ENCODE peak calls at places on chromosomes 3 and 15, in four cellular contexts. C is AG04450; K is naive thymus-derived CD4-positive, alpha-beta T cell; E is tibial artery. D is an unnamed sample.

GRCh38 chr3:189909573-189909972 is 211.1 kb downstream of the P3H2 start:
- DNase-seq in C (no peak), K (no peak), E (no peak), D (no peak)

GRCh38 chr3:117927831-117928230 is 1106.8 kb downstream of the IGSF11 start:
- DNase-seq in C (no peak), K (no peak), E (no peak), D (no peak)

GRCh38 chr3:13746385-13746784 is 133.5 kb downstream of the WNT7A start:
- DNase-seq in C (no peak), K (no peak), E (no peak), D (no peak)

GRCh38 chr15:72685301-72685924 is 569 bp downstream of the HIGD2B start:
- DNase-seq in C (no peak), K (no peak), E (no peak), D (no peak)

GRCh38 chr3:73295511-73296257 is 234.2 kb downstream of the EBLN2 start:
- DNase-seq in C (no peak), K (no peak), E (no peak), D (no peak)

GRCh38 chr15:27028836-27029482 is 58.0 kb downstream of the GABRG3 start:
- DNase-seq in C (no peak), K (no peak), E (no peak), D (peak)

GRCh38 chr3:41234823-41235722 is 35.8 kb downstream of the CTNNB1 start:
- DNase-seq in C (no peak), K (no peak), E (no peak), D (no peak)

GRCh38 chr3:5504135-5504534 is 316.6 kb downstream of the EDEM1 start:
- DNase-seq in C (no peak), K (no peak), E (no peak), D (no peak)

GRCh38 chr3:34405159-34405558 is 606.7 kb downstream of the PDCD6IP start:
- DNase-seq in C (no peak), K (no peak), E (no peak), D (no peak)

GRCh38 chr3:143495527-143495926 is 352.7 kb downstream of the SLC9A9 start:
- DNase-seq in C (no peak), K (no peak), E (no peak), D (no peak)

GRCh38 chr15:92435145-92435544 is 41.5 kb downstream of the ST8SIA2 start:
- DNase-seq in C (no peak), K (no peak), E (no peak), D (no peak)

GRCh38 chr3:16383864-16384263 is 118.9 kb downstream of the OXNAD1 start:
- DNase-seq in C (no peak), K (no peak), E (no peak), D (no peak)

GRCh38 chr3:7188551-7188950 is 327.6 kb downstream of the GRM7 start:
- DNase-seq in C (no peak), K (no peak), E (no peak), D (no peak)

GRCh38 chr3:105661461-105661860 is 207.4 kb downstream of the CBLB start:
- DNase-seq in C (no peak), K (no peak), E (no peak), D (no peak)

GRCh38 chr3:126348308-126348920 is 8.8 kb downstream of the KLF15 start:
- DNase-seq in C (no peak), K (no peak), E (peak), D (peak)

GRCh38 chr3:142997330-142997729 is 4.0 kb upstream of the U2SURP start:
- DNase-seq in C (no peak), K (no peak), E (no peak), D (no peak)

GRCh38 chr3:161559177-161559998 is 62.8 kb downstream of the OTOL1 start:
- DNase-seq in C (no peak), K (no peak), E (no peak), D (peak)

GRCh38 chr3:171393032-171393744 is 67.0 kb downstream of the TNIK start:
- DNase-seq in C (peak), K (no peak), E (no peak), D (no peak)

GRCh38 chr3:23035927-23036640 is 167.0 kb upstream of the UBE2E2 start:
- DNase-seq in C (no peak), K (peak), E (no peak), D (peak)

GRCh38 chr15:100877551-100877950 is 2.1 kb upstream of the ALDH1A3 start:
- DNase-seq in C (no peak), K (no peak), E (no peak), D (no peak)

GRCh38 chr15:73046073-73046472 is 6.2 kb upstream of the NEO1 start:
- DNase-seq in C (no peak), K (no peak), E (no peak), D (no peak)

GRCh38 chr3:113063126-113063894 is 72.5 kb downstream of the GTPBP8 start:
- DNase-seq in C (no peak), K (no peak), E (no peak), D (no peak)

GRCh38 chr15:78075490-78076230 is 1.9 kb downstream of the TBC1D2B start:
- DNase-seq in C (peak), K (no peak), E (peak), D (no peak)

GRCh38 chr3:98770261-98771039 is 7.3 kb downstream of the ST3GAL6 start:
- DNase-seq in C (no peak), K (no peak), E (no peak), D (no peak)

GRCh38 chr15:82066455-82066854 is 20.6 kb upstream of the MEX3B start:
- DNase-seq in C (no peak), K (no peak), E (no peak), D (no peak)

GRCh38 chr15:100684591-100684990 is 82.2 kb downstream of the ASB7 start:
- DNase-seq in C (no peak), K (no peak), E (no peak), D (no peak)

GRCh38 chr15:90097475-90097874 is 4.8 kb downstream of the IDH2 start:
- DNase-seq in C (no peak), K (peak), E (no peak), D (peak)

GRCh38 chr3:187719628-187720336 is 17.4 kb upstream of the RTP2 start:
- DNase-seq in C (no peak), K (no peak), E (no peak), D (no peak)

GRCh38 chr15:60047701-60048100 is 43.6 kb downstream of the FOXB1 start:
- DNase-seq in C (no peak), K (no peak), E (no peak), D (no peak)

GRCh38 chr15:26972636-26973035 is 1.7 kb downstream of the GABRG3 start:
- DNase-seq in C (no peak), K (no peak), E (no peak), D (no peak)

GRCh38 chr3:135452881-135453280 is 512.6 kb upstream of the PPP2R3A start:
- DNase-seq in C (no peak), K (no peak), E (no peak), D (no peak)

GRCh38 chr3:153138267-153139210 is 23.5 kb upstream of the RAP2B start:
- DNase-seq in C (peak), K (no peak), E (peak), D (no peak)

GRCh38 chr3:1805331-1805730 is 293.3 kb upstream of the CNTN4 start:
- DNase-seq in C (no peak), K (no peak), E (no peak), D (no peak)

GRCh38 chr15:65414841-65415621 is 7.7 kb downstream of the IGDCC4 start:
- DNase-seq in C (no peak), K (no peak), E (no peak), D (no peak)

GRCh38 chr3:142976621-142977398 is 13.3 kb upstream of the PAQR9 start:
- DNase-seq in C (peak), K (no peak), E (peak), D (no peak)

GRCh38 chr3:190505381-190506003 is 8.4 kb upstream of the IL1RAP start:
- DNase-seq in C (no peak), K (no peak), E (no peak), D (no peak)

GRCh38 chr3:122640437-122640999 is 40.1 kb upstream of the PARP14 start:
- DNase-seq in C (no peak), K (no peak), E (no peak), D (no peak)

GRCh38 chr3:122642935-122643334 is 37.7 kb upstream of the PARP14 start:
- DNase-seq in C (no peak), K (no peak), E (no peak), D (no peak)

GRCh38 chr3:122646146-122646988 is 34.3 kb upstream of the PARP14 start:
- DNase-seq in C (no peak), K (peak), E (no peak), D (peak)
- H3K4me3 ChIP-seq in C (no peak), K (peak), E (no peak), D (peak)

DNA sequence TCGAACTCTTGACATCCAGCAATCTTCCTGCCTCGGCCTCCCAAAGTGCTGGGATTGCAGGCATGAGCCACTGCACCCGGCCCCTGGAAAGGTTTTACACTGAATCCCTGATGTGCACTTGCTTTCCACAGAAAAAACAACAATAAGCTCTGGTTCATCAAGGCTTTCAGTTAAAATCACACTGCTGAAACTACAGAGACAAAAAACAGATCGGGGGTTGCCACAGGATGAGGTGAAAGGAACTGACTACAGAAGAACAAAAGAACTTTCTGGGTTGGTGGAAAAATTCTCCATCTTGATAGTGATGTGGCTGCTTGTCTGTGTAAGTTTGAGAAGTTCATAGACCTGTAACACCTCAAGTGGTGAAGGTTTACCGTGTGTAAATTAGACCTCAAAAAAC is 2.9 kb downstream of the RAB43 start:
- DNase-seq in C (no peak), K (peak), E (no peak), D (peak)
- H3K4me3 ChIP-seq in C (peak), K (peak), E (no peak), D (peak)

DNA sequence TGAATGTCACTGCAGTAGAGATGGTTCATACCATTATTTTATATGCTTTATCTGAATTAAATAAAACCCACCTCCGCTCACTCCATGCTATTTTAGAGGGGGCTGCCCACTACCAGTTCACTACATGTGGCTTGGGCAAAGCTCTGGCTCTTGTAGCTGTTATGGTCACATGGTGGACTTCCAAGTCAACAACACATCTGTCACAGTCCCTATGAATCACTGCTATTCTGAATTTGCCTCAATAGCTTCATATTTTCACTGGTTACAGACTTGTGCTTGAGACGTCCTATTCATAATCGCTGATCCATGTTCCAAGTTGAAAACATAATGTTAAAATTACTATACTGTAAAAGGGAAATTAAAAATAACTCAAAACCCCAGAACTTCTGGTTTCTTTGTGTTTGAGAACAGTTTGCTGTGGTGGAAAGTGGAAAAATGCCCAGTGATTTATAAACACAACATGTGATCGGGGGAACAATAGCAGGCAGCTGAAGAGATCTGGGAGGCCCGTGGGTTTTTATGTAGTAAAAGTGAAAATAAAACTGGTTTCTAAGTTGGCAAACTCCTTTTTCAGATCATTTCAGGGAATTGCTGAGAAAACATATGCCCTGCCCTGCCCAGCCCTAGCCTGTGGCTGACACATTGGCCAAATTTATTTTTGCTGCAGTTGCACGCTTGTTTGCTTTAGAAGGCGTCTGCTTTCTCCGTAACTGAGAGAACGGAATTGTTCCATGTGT is 128.8 kb upstream of the PRR23C start:
- DNase-seq in C (no peak), K (no peak), E (no peak), D (no peak)
- H3K4me3 ChIP-seq in C (peak), K (no peak), E (no peak), D (no peak)

GRCh38 chr15:85329561-85330421 is 50.6 kb upstream of the AKAP13 start:
- DNase-seq in C (no peak), K (peak), E (peak), D (peak)
- H3K4me3 ChIP-seq in C (peak), K (peak), E (peak), D (peak)

GRCh38 chr3:177764377-177764912 is 567.2 kb upstream of the TBL1XR1 start:
- DNase-seq in C (no peak), K (no peak), E (no peak), D (no peak)
- H3K4me3 ChIP-seq in C (no peak), K (no peak), E (no peak), D (no peak)

DNA sequence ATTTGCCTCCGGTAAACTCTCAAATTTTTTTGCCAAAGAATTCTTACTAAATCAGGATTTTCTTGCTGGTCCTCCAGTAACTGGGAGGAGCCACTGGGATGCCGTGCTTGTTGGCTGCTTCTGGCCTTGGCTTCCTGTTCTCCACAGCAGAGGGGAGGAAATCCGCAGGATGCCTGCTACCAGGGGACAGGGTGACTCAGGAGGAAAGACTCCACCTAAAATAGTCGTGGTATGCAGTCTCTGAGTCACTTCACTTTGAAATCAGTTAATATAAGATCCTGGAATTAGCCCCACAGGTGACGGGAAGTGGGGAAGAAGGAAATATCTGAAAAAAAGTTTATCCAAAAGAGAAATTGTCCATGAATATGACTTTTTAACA is 6.5 kb upstream of the TM4SF18 start:
- DNase-seq in C (peak), K (no peak), E (peak), D (no peak)
- H3K4me3 ChIP-seq in C (no peak), K (no peak), E (no peak), D (no peak)

GRCh38 chr15:41928100-41928499 is 34.2 kb upstream of the SPTBN5 start:
- DNase-seq in C (no peak), K (no peak), E (no peak), D (no peak)
- H3K4me3 ChIP-seq in C (no peak), K (no peak), E (no peak), D (no peak)

GRCh38 chr3:136750209-136750921 is 1.8 kb downstream of the STAG1 start:
- DNase-seq in C (no peak), K (no peak), E (no peak), D (no peak)

GRCh38 chr3:136750922-136751258 is 1.3 kb downstream of the STAG1 start:
- DNase-seq in C (peak), K (no peak), E (no peak), D (no peak)

GRCh38 chr3:136752046-136752326 is 192 bp downstream of the STAG1 start:
- DNase-seq in C (peak), K (no peak), E (no peak), D (no peak)

GRCh38 chr3:136751259-136752045 is 726 bp downstream of the STAG1 start:
- DNase-seq in C (peak), K (peak), E (peak), D (peak)

GRCh38 chr3:136749106-136749505 is 3.1 kb downstream of the STAG1 start:
- DNase-seq in C (no peak), K (no peak), E (no peak), D (no peak)
- H3K4me3 ChIP-seq in C (no peak), K (no peak), E (no peak), D (peak)

D was measured in Jurkat, Clone E6-1.